ENCODE peak calls at places on chromosomes 4 and X, in seven cellular contexts. One of them, this sample, is unnamed.

GRCh38 chr4:36841583-36842326 is 402.8 kb upstream of the NWD2 start:
- DNase-seq in PC-3: peak
- DNase-seq in RWPE1: no peak
- DNase-seq in cardiac fibroblast: no peak
- DNase-seq in upper lobe of right lung: no peak
- DNase-seq in fibroblast of mammary gland: no peak
- DNase-seq in mucosa of descending colon: no peak
- DNase-seq in this sample: no peak

GRCh38 chr4:71338846-71339593 is at the start of gene SLC4A4:
- DNase-seq in RWPE1: peak
- DNase-seq in fibroblast of mammary gland: peak
- DNase-seq in upper lobe of right lung: no peak
- DNase-seq in PC-3: peak
- DNase-seq in cardiac fibroblast: peak
- DNase-seq in mucosa of descending colon: no peak
- DNase-seq in this sample: no peak

GRCh38 chrX:34918091-34918736 is 24.4 kb upstream of the FAM47B start:
- DNase-seq in mucosa of descending colon: no peak
- DNase-seq in cardiac fibroblast: peak
- DNase-seq in fibroblast of mammary gland: peak
- DNase-seq in upper lobe of right lung: no peak
- DNase-seq in RWPE1: peak
- DNase-seq in PC-3: peak
- DNase-seq in this sample: no peak

GRCh38 chr4:139940600-139940999 is 213.4 kb downstream of the MAML3 start:
- DNase-seq in upper lobe of right lung: no peak
- DNase-seq in mucosa of descending colon: no peak
- DNase-seq in cardiac fibroblast: peak
- DNase-seq in RWPE1: no peak
- DNase-seq in PC-3: no peak
- DNase-seq in fibroblast of mammary gland: no peak
- DNase-seq in this sample: no peak

GRCh38 chr4:127509155-127509554 is 123.6 kb upstream of the INTU start:
- DNase-seq in mucosa of descending colon: no peak
- DNase-seq in upper lobe of right lung: no peak
- DNase-seq in RWPE1: no peak
- DNase-seq in fibroblast of mammary gland: peak
- DNase-seq in PC-3: no peak
- DNase-seq in cardiac fibroblast: peak
- DNase-seq in this sample: no peak

GRCh38 chrX:1914606-1915365 is 299.9 kb downstream of the ASMT start:
- DNase-seq in fibroblast of mammary gland: no peak
- DNase-seq in PC-3: no peak
- DNase-seq in cardiac fibroblast: no peak
- DNase-seq in upper lobe of right lung: no peak
- DNase-seq in mucosa of descending colon: no peak
- DNase-seq in RWPE1: no peak
- DNase-seq in this sample: no peak

GRCh38 chr4:41212221-41213203 is 1.8 kb downstream of the APBB2 start:
- DNase-seq in PC-3: peak
- DNase-seq in cardiac fibroblast: peak
- DNase-seq in fibroblast of mammary gland: peak
- DNase-seq in RWPE1: peak
- DNase-seq in mucosa of descending colon: peak
- DNase-seq in upper lobe of right lung: no peak
- DNase-seq in this sample: no peak

GRCh38 chr4:126541820-126542219 is 1090.9 kb upstream of the INTU start:
- DNase-seq in mucosa of descending colon: no peak
- DNase-seq in fibroblast of mammary gland: no peak
- DNase-seq in RWPE1: no peak
- DNase-seq in PC-3: no peak
- DNase-seq in cardiac fibroblast: no peak
- DNase-seq in upper lobe of right lung: no peak
- DNase-seq in this sample: no peak

GRCh38 chr4:106869551-106869950 is 166.6 kb downstream of the DKK2 start:
- DNase-seq in RWPE1: peak
- DNase-seq in mucosa of descending colon: no peak
- DNase-seq in cardiac fibroblast: no peak
- DNase-seq in upper lobe of right lung: no peak
- DNase-seq in fibroblast of mammary gland: peak
- DNase-seq in PC-3: no peak
- DNase-seq in this sample: no peak

GRCh38 chr4:108008721-108009120 is 19.0 kb downstream of the HADH start:
- DNase-seq in mucosa of descending colon: no peak
- DNase-seq in upper lobe of right lung: no peak
- DNase-seq in RWPE1: peak
- DNase-seq in fibroblast of mammary gland: peak
- DNase-seq in PC-3: peak
- DNase-seq in cardiac fibroblast: no peak
- DNase-seq in this sample: no peak

GRCh38 chr4:33715996-33716395 is 2528.3 kb downstream of the ARAP2 start:
- DNase-seq in upper lobe of right lung: no peak
- DNase-seq in PC-3: peak
- DNase-seq in mucosa of descending colon: no peak
- DNase-seq in fibroblast of mammary gland: peak
- DNase-seq in RWPE1: peak
- DNase-seq in cardiac fibroblast: peak
- DNase-seq in this sample: no peak

GRCh38 chr4:91212140-91212681 is 1085.0 kb downstream of the CCSER1 start:
- DNase-seq in RWPE1: no peak
- DNase-seq in cardiac fibroblast: no peak
- DNase-seq in mucosa of descending colon: no peak
- DNase-seq in upper lobe of right lung: no peak
- DNase-seq in PC-3: no peak
- DNase-seq in fibroblast of mammary gland: no peak
- DNase-seq in this sample: no peak

GRCh38 chrX:149540133-149540620 is 635 bp upstream of the EOLA1 start:
- DNase-seq in mucosa of descending colon: peak
- DNase-seq in RWPE1: peak
- DNase-seq in fibroblast of mammary gland: peak
- DNase-seq in upper lobe of right lung: peak
- DNase-seq in cardiac fibroblast: peak
- DNase-seq in PC-3: peak
- DNase-seq in this sample: peak

GRCh38 chr4:101973331-101973730 is 182.8 kb downstream of the BANK1 start:
- DNase-seq in PC-3: peak
- DNase-seq in fibroblast of mammary gland: no peak
- DNase-seq in upper lobe of right lung: no peak
- DNase-seq in cardiac fibroblast: no peak
- DNase-seq in mucosa of descending colon: no peak
- DNase-seq in RWPE1: no peak
- DNase-seq in this sample: no peak

GRCh38 chr4:186699881-186700397 is 23.7 kb downstream of the FAT1 start:
- DNase-seq in mucosa of descending colon: no peak
- DNase-seq in upper lobe of right lung: no peak
- DNase-seq in cardiac fibroblast: no peak
- DNase-seq in fibroblast of mammary gland: no peak
- DNase-seq in PC-3: no peak
- DNase-seq in RWPE1: no peak
- DNase-seq in this sample: no peak

GRCh38 chr4:187059031-187059430 is 335.4 kb upstream of the FAT1 start:
- DNase-seq in PC-3: no peak
- DNase-seq in upper lobe of right lung: no peak
- DNase-seq in cardiac fibroblast: no peak
- DNase-seq in fibroblast of mammary gland: no peak
- DNase-seq in RWPE1: no peak
- DNase-seq in mucosa of descending colon: no peak
- DNase-seq in this sample: no peak

GRCh38 chrX:110006826-110007375 is 4.0 kb downstream of the TMEM164 start:
- DNase-seq in upper lobe of right lung: no peak
- DNase-seq in mucosa of descending colon: no peak
- DNase-seq in cardiac fibroblast: no peak
- DNase-seq in fibroblast of mammary gland: peak
- DNase-seq in RWPE1: no peak
- DNase-seq in PC-3: peak
- DNase-seq in this sample: no peak

GRCh38 chrX:6852869-6853268 is 294.6 kb upstream of the STS start:
- DNase-seq in fibroblast of mammary gland: no peak
- DNase-seq in cardiac fibroblast: no peak
- DNase-seq in PC-3: no peak
- DNase-seq in RWPE1: no peak
- DNase-seq in mucosa of descending colon: no peak
- DNase-seq in upper lobe of right lung: no peak
- DNase-seq in this sample: no peak

GRCh38 chr4:171588146-171588545 is 225.1 kb upstream of the GALNTL6 start:
- DNase-seq in cardiac fibroblast: no peak
- DNase-seq in RWPE1: no peak
- DNase-seq in PC-3: no peak
- DNase-seq in upper lobe of right lung: no peak
- DNase-seq in fibroblast of mammary gland: no peak
- DNase-seq in mucosa of descending colon: no peak
- DNase-seq in this sample: no peak

GRCh38 chr4:28378109-28378830 is 1517.6 kb downstream of the STIM2 start:
- DNase-seq in upper lobe of right lung: no peak
- DNase-seq in RWPE1: no peak
- DNase-seq in fibroblast of mammary gland: peak
- DNase-seq in cardiac fibroblast: peak
- DNase-seq in mucosa of descending colon: no peak
- DNase-seq in PC-3: no peak
- DNase-seq in this sample: no peak

GRCh38 chr4:111960241-111960667 is 185.0 kb upstream of the FAM241A start:
- DNase-seq in PC-3: peak
- DNase-seq in upper lobe of right lung: no peak
- DNase-seq in fibroblast of mammary gland: peak
- DNase-seq in cardiac fibroblast: no peak
- DNase-seq in mucosa of descending colon: no peak
- DNase-seq in RWPE1: no peak
- DNase-seq in this sample: no peak

GRCh38 chr4:119212964-119213606 is 572 bp downstream of the USP53 start:
- DNase-seq in PC-3: peak
- DNase-seq in fibroblast of mammary gland: peak
- DNase-seq in mucosa of descending colon: peak
- DNase-seq in RWPE1: peak
- DNase-seq in upper lobe of right lung: peak
- DNase-seq in cardiac fibroblast: peak
- DNase-seq in this sample: peak
- TF ChIP-seq CTCF in PC-3: peak
- TF ChIP-seq CTCF in fibroblast of mammary gland: peak
- TF ChIP-seq CTCF in mucosa of descending colon: no peak
- TF ChIP-seq CTCF in RWPE1: peak
- TF ChIP-seq CTCF in upper lobe of right lung: peak
- TF ChIP-seq CTCF in cardiac fibroblast: peak
- TF ChIP-seq CTCF in this sample: no peak

DNA sequence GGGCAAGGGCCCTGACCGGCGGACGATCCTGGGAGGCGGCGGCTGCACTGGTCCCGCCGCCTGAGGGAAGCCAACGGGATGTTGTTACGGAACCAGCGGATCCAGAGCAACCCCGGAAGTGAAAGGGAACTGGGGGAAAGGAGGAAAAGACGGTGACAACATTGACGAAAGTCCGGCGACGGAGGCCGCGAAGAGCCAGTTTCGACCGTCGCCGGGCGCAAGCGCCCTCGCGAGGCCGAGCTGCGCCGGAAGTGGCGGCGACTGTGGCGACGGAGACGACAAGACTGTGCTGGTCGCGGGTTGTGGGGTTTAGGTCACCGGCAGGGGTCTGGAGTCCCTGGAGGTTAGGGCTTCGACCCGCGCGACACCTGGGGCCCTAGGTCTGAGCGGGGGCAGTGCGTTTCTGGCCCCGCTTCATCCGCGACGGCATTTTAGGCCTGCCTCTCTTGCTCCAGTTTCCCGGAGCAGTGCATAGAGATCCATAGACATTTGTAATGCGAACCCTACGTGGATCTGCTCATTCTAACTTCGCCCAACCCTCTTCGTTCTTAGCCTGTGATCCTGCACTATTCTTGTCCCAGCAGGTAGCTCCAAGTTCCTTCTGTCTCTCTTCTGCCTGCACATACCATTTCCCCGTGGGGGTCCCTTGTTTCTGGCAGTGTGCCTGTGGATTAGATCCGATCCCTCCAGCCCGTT is at the start of gene BOD1L1:
- DNase-seq in PC-3: peak
- DNase-seq in RWPE1: peak
- DNase-seq in mucosa of descending colon: peak
- DNase-seq in cardiac fibroblast: peak
- DNase-seq in upper lobe of right lung: peak
- DNase-seq in fibroblast of mammary gland: peak
- DNase-seq in this sample: peak
- TF ChIP-seq CTCF in PC-3: peak
- TF ChIP-seq CTCF in RWPE1: peak
- TF ChIP-seq CTCF in mucosa of descending colon: peak
- TF ChIP-seq CTCF in cardiac fibroblast: peak
- TF ChIP-seq CTCF in upper lobe of right lung: peak
- TF ChIP-seq CTCF in fibroblast of mammary gland: peak
- TF ChIP-seq CTCF in this sample: no peak

GRCh38 chr4:38136604-38137003 is 176.4 kb downstream of the PTTG2 start:
- DNase-seq in cardiac fibroblast: no peak
- DNase-seq in RWPE1: no peak
- DNase-seq in upper lobe of right lung: no peak
- DNase-seq in mucosa of descending colon: no peak
- DNase-seq in PC-3: no peak
- DNase-seq in fibroblast of mammary gland: no peak
- DNase-seq in this sample: no peak
- TF ChIP-seq CTCF in cardiac fibroblast: no peak
- TF ChIP-seq CTCF in RWPE1: no peak
- TF ChIP-seq CTCF in upper lobe of right lung: no peak
- TF ChIP-seq CTCF in mucosa of descending colon: no peak
- TF ChIP-seq CTCF in PC-3: no peak
- TF ChIP-seq CTCF in fibroblast of mammary gland: no peak
- TF ChIP-seq CTCF in this sample: no peak

DNA sequence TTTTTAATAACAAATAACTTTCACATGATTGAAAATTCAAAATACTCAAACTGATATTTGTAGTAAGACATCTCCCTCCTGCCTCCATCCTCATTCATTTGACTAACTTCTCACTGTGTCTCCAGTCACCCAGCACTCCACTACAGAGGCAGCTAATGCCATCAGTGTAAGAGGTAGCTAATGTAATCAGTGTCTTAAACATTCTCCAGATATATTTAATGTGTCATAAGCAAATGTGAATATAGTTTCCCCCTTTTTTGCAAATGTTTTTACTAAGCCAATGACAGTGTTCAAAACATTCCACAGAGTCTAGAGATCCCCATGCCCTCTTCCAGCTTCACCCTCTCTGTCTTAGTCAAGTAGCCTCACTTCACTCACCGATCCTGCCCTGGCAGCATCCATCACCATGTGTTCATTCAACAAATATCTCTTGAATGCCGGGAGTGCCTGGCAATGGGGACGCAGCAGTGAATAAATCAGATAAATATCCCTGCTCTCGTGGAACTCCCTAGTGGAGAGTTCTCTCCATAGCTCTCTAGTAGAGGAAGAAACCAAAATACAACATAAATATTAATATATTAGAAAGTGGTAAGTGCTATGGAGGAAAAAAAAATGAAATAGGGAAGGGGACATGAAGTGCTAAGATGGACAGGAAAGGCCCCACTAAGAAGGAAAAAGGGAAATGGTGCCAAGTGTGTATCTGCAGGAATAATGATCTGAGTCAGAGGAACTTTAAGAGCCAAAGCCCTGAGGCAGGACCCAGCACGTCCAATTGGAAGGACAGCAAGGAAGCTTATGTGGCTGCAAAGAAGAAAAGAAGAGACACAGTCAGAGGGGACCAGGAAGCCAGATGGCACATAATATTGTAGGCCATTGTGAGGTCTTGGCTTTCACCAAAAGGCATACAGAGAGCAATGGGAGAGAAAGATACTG is 18.7 kb downstream of the SCFD2 start:
- DNase-seq in RWPE1: peak
- DNase-seq in PC-3: peak
- DNase-seq in mucosa of descending colon: no peak
- DNase-seq in fibroblast of mammary gland: peak
- DNase-seq in upper lobe of right lung: no peak
- DNase-seq in cardiac fibroblast: peak
- DNase-seq in this sample: no peak
- TF ChIP-seq CTCF in RWPE1: no peak
- TF ChIP-seq CTCF in PC-3: no peak
- TF ChIP-seq CTCF in mucosa of descending colon: no peak
- TF ChIP-seq CTCF in fibroblast of mammary gland: no peak
- TF ChIP-seq CTCF in upper lobe of right lung: no peak
- TF ChIP-seq CTCF in cardiac fibroblast: no peak
- TF ChIP-seq CTCF in this sample: no peak